ENCODE peak calls at places on chromosome 2, in five cellular contexts. U is adrenal gland, O is right lobe of liver, F is spleen, W is K562. G is an unnamed sample.

GRCh38 chr2:79697200-79697599 is 184.3 kb downstream of the CTNNA2 start:
- DNase-seq in U (no peak), O (no peak), F (no peak), W (no peak), G (no peak)

GRCh38 chr2:15560404-15560987 is 638 bp downstream of the NBAS start:
- DNase-seq in U (peak; percentile 47), O (peak; percentile 27), F (no peak), W (no peak), G (no peak)

GRCh38 chr2:113158884-113159553 is 14.8 kb upstream of the PSD4 start:
- DNase-seq in U (no peak), O (no peak), F (no peak), W (no peak), G (no peak)

GRCh38 chr2:45104429-45104828 is 95.2 kb upstream of the SIX2 start:
- DNase-seq in U (no peak), O (no peak), F (no peak), W (no peak), G (no peak)

GRCh38 chr2:45938649-45939511 is 287.4 kb downstream of the PRKCE start:
- DNase-seq in U (peak; percentile 92), O (peak; percentile 78), F (no peak), W (no peak), G (no peak)

GRCh38 chr2:121790276-121790956 is 35.0 kb downstream of the TSN start:
- DNase-seq in U (no peak), O (no peak), F (no peak), W (no peak), G (no peak)

GRCh38 chr2:181828122-181828705 is 63.3 kb upstream of the ITPRID2 start:
- DNase-seq in U (no peak), O (no peak), F (no peak), W (peak; percentile 17), G (no peak)

GRCh38 chr2:234341332-234341985 is 155.4 kb downstream of the ARL4C start:
- DNase-seq in U (no peak), O (no peak), F (no peak), W (no peak), G (no peak)

GRCh38 chr2:8704906-8705305 is 23.1 kb downstream of the ID2 start:
- DNase-seq in U (no peak), O (no peak), F (no peak), W (no peak), G (no peak)

GRCh38 chr2:96090181-96090500 is 26.2 kb downstream of the ADRA2B start:
- DNase-seq in U (no peak), O (no peak), F (peak; percentile 35), W (peak; percentile 2), G (no peak)

GRCh38 chr2:240603081-240603835 is 16.7 kb downstream of the CAPN10 start:
- DNase-seq in U (no peak), O (no peak), F (peak; percentile 70), W (no peak), G (no peak)

GRCh38 chr2:240602266-240603050 is 15.9 kb downstream of the CAPN10 start:
- DNase-seq in U (no peak), O (no peak), F (peak; percentile 63), W (no peak), G (no peak)

GRCh38 chr2:240601061-240601830 is 14.7 kb downstream of the CAPN10 start:
- DNase-seq in U (no peak), O (no peak), F (peak; percentile 72), W (no peak), G (no peak)

GRCh38 chr2:240600451-240600961 is 14.0 kb downstream of the CAPN10 start:
- DNase-seq in U (no peak), O (no peak), F (peak; percentile 63), W (no peak), G (no peak)

GRCh38 chr2:240601831-240602160 is 15.3 kb downstream of the CAPN10 start:
- DNase-seq in U (no peak), O (no peak), F (peak; percentile 66), W (no peak), G (no peak)
- TF ChIP-seq POLR2A in U (no peak), O (no peak), F (no peak), W (no peak), G (no peak)

DNA sequence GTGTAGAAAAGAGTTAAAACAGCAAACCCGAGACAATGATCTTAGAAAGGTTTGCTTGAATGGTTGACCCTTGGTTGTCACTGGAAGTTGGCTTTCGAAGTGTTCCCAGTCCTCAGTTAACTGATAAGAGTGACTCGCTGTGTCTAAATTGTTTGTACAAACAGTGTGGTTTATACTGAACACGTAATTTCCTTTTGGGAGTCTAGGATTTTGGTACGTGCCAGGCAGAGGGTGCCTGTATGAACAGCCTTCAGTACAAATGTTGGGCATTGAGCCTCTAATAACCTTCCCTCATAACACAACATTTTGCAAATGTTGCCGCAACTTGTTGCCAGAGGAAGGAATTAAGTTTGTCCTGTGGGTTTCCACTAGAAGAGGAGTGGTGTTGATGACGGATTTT is 95.8 kb upstream of the DPP10 start:
- DNase-seq in U (no peak), O (no peak), F (no peak), W (no peak), G (no peak)
- TF ChIP-seq CTCF in U (no peak), O (no peak), F (no peak), W (no peak), G (no peak)

GRCh38 chr2:133568172-133568571 is at the start of gene NCKAP5:
- DNase-seq in U (no peak), O (peak; percentile 43), F (no peak), W (no peak), G (no peak)
- TF ChIP-seq POLR2A in U (no peak), O (peak; percentile 43), F (no peak), W (no peak), G (no peak)

DNA sequence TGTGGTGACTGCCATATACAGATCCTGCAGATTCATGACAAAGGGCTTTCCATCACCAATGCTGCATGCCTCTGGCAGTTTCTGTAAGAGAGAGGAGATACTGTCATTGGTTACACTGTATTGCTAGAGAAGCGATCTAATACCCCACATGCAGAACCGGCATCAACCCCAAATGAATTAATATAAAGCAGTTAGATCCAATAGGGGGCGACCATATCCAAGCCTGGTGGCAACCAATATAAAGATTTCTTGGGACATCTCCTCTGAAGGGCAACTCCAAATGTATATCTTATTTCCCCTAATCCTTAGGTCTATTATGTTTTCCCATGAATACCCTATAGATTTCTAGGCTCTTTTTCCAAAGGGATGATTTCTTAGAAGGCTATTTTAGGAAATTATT is 17.4 kb upstream of the IHH start:
- DNase-seq in U (no peak), O (no peak), F (no peak), W (no peak), G (no peak)
- TF ChIP-seq CTCF in U (no peak), O (peak; percentile 13), F (no peak), W (no peak), G (no peak)

G was measured in esophagus squamous epithelium.